ENCODE peak calls at places on chromosomes 6 and 20, in eight cellular contexts. One of them, this sample, is unnamed.
A peak's percentile ranks its signal among the peaks of the same experiment; 100 is the strongest.

GRCh38 chr6:97702226-97702625 is 419.2 kb upstream of the MMS22L start:
- DNase-seq in left ventricle myocardium inferior: no peak
- DNase-seq in Peyer's patch: no peak
- DNase-seq in fibroblast of pulmonary artery: no peak
- DNase-seq in lower leg skin: no peak
- DNase-seq in GM12864: no peak
- DNase-seq in GM13977: no peak
- DNase-seq in prostate gland: no peak
- DNase-seq in this sample: no peak

GRCh38 chr20:32752458-32753250 is 9.4 kb upstream of the COMMD7 start:
- DNase-seq in left ventricle myocardium inferior: no peak
- DNase-seq in Peyer's patch: no peak
- DNase-seq in fibroblast of pulmonary artery: peak; percentile 48
- DNase-seq in lower leg skin: no peak
- DNase-seq in GM12864: no peak
- DNase-seq in GM13977: no peak
- DNase-seq in prostate gland: no peak
- DNase-seq in this sample: peak; percentile 59

GRCh38 chr6:132751828-132752227 is 5.9 kb downstream of the VNN2 start:
- DNase-seq in left ventricle myocardium inferior: no peak
- DNase-seq in Peyer's patch: no peak
- DNase-seq in fibroblast of pulmonary artery: no peak
- DNase-seq in lower leg skin: no peak
- DNase-seq in GM12864: no peak
- DNase-seq in GM13977: no peak
- DNase-seq in prostate gland: no peak
- DNase-seq in this sample: no peak

GRCh38 chr6:20168668-20169633 is 43.3 kb downstream of the MBOAT1 start:
- DNase-seq in left ventricle myocardium inferior: no peak
- DNase-seq in Peyer's patch: no peak
- DNase-seq in fibroblast of pulmonary artery: peak; percentile 16
- DNase-seq in lower leg skin: no peak
- DNase-seq in GM12864: no peak
- DNase-seq in GM13977: no peak
- DNase-seq in prostate gland: no peak
- DNase-seq in this sample: peak; percentile 15

GRCh38 chr20:3797592-3798404 is 1.7 kb downstream of the CDC25B start:
- DNase-seq in left ventricle myocardium inferior: no peak
- DNase-seq in Peyer's patch: peak; percentile 47
- DNase-seq in fibroblast of pulmonary artery: no peak
- DNase-seq in lower leg skin: no peak
- DNase-seq in GM12864: no peak
- DNase-seq in GM13977: peak; percentile 57
- DNase-seq in prostate gland: no peak
- DNase-seq in this sample: peak; percentile 85

GRCh38 chr20:329851-330232 is 4.5 kb downstream of the SOX12 start:
- DNase-seq in left ventricle myocardium inferior: no peak
- DNase-seq in Peyer's patch: no peak
- DNase-seq in fibroblast of pulmonary artery: no peak
- DNase-seq in lower leg skin: no peak
- DNase-seq in GM12864: no peak
- DNase-seq in GM13977: no peak
- DNase-seq in prostate gland: no peak
- DNase-seq in this sample: no peak

GRCh38 chr20:38563802-38564431 is 17.1 kb upstream of the ADIG start:
- DNase-seq in left ventricle myocardium inferior: no peak
- DNase-seq in Peyer's patch: no peak
- DNase-seq in fibroblast of pulmonary artery: no peak
- DNase-seq in lower leg skin: no peak
- DNase-seq in GM12864: no peak
- DNase-seq in GM13977: no peak
- DNase-seq in prostate gland: no peak
- DNase-seq in this sample: no peak

GRCh38 chr20:63123326-63123725 is 92.6 kb downstream of the YTHDF1 start:
- DNase-seq in left ventricle myocardium inferior: peak; percentile 3
- DNase-seq in Peyer's patch: no peak
- DNase-seq in fibroblast of pulmonary artery: no peak
- DNase-seq in lower leg skin: peak; percentile 78
- DNase-seq in GM12864: no peak
- DNase-seq in GM13977: no peak
- DNase-seq in prostate gland: no peak
- DNase-seq in this sample: no peak

GRCh38 chr6:38195113-38195635 is 375.6 kb downstream of the ZFAND3 start:
- DNase-seq in left ventricle myocardium inferior: no peak
- DNase-seq in Peyer's patch: no peak
- DNase-seq in fibroblast of pulmonary artery: no peak
- DNase-seq in lower leg skin: peak; percentile 31
- DNase-seq in GM12864: no peak
- DNase-seq in GM13977: no peak
- DNase-seq in prostate gland: no peak
- DNase-seq in this sample: no peak

GRCh38 chr6:142842423-142843261 is 102.3 kb downstream of the HIVEP2 start:
- DNase-seq in left ventricle myocardium inferior: no peak
- DNase-seq in Peyer's patch: no peak
- DNase-seq in fibroblast of pulmonary artery: peak; percentile 60
- DNase-seq in lower leg skin: no peak
- DNase-seq in GM12864: peak; percentile 78
- DNase-seq in GM13977: peak; percentile 25
- DNase-seq in prostate gland: no peak
- DNase-seq in this sample: peak; percentile 58

GRCh38 chr20:47855799-47856198 is 70.5 kb upstream of the SULF2 start:
- DNase-seq in left ventricle myocardium inferior: no peak
- DNase-seq in Peyer's patch: no peak
- DNase-seq in fibroblast of pulmonary artery: no peak
- DNase-seq in lower leg skin: no peak
- DNase-seq in GM12864: no peak
- DNase-seq in GM13977: no peak
- DNase-seq in prostate gland: no peak
- DNase-seq in this sample: no peak

GRCh38 chr6:6815732-6816131 is 227.2 kb downstream of the LY86 start:
- DNase-seq in left ventricle myocardium inferior: no peak
- DNase-seq in Peyer's patch: no peak
- DNase-seq in fibroblast of pulmonary artery: no peak
- DNase-seq in lower leg skin: peak; percentile 46
- DNase-seq in GM12864: no peak
- DNase-seq in GM13977: no peak
- DNase-seq in prostate gland: no peak
- DNase-seq in this sample: peak; percentile 57

GRCh38 chr6:27777614-27778355 is 134.4 kb downstream of the OR2B2 start:
- DNase-seq in left ventricle myocardium inferior: no peak
- DNase-seq in Peyer's patch: no peak
- DNase-seq in fibroblast of pulmonary artery: no peak
- DNase-seq in lower leg skin: no peak
- DNase-seq in GM12864: no peak
- DNase-seq in GM13977: no peak
- DNase-seq in prostate gland: no peak
- DNase-seq in this sample: no peak

GRCh38 chr6:89941031-89941775 is 46.9 kb downstream of the GJA10 start:
- DNase-seq in left ventricle myocardium inferior: no peak
- DNase-seq in Peyer's patch: no peak
- DNase-seq in fibroblast of pulmonary artery: no peak
- DNase-seq in lower leg skin: no peak
- DNase-seq in GM12864: no peak
- DNase-seq in GM13977: no peak
- DNase-seq in prostate gland: peak; percentile 92
- DNase-seq in this sample: no peak

GRCh38 chr6:157614026-157614484 is 209.0 kb upstream of the SNX9 start:
- DNase-seq in left ventricle myocardium inferior: no peak
- DNase-seq in Peyer's patch: no peak
- DNase-seq in fibroblast of pulmonary artery: no peak
- DNase-seq in lower leg skin: no peak
- DNase-seq in GM12864: no peak
- DNase-seq in GM13977: no peak
- DNase-seq in prostate gland: no peak
- DNase-seq in this sample: no peak
- TF ChIP-seq CTCF in left ventricle myocardium inferior: no peak
- TF ChIP-seq CTCF in Peyer's patch: peak; percentile 7
- TF ChIP-seq CTCF in fibroblast of pulmonary artery: no peak
- TF ChIP-seq CTCF in lower leg skin: no peak
- TF ChIP-seq CTCF in GM12864: no peak
- TF ChIP-seq CTCF in GM13977: peak; percentile 29
- TF ChIP-seq CTCF in prostate gland: peak; percentile 30
- TF ChIP-seq CTCF in this sample: peak; percentile 5

GRCh38 chr6:548517-548916 is 108.4 kb downstream of the HUS1B start:
- DNase-seq in left ventricle myocardium inferior: no peak
- DNase-seq in Peyer's patch: no peak
- DNase-seq in fibroblast of pulmonary artery: no peak
- DNase-seq in lower leg skin: no peak
- DNase-seq in GM12864: no peak
- DNase-seq in GM13977: no peak
- DNase-seq in prostate gland: no peak
- DNase-seq in this sample: no peak

GRCh38 chr6:551829-552350 is 105.0 kb downstream of the HUS1B start:
- DNase-seq in left ventricle myocardium inferior: no peak
- DNase-seq in Peyer's patch: no peak
- DNase-seq in fibroblast of pulmonary artery: no peak
- DNase-seq in lower leg skin: no peak
- DNase-seq in GM12864: no peak
- DNase-seq in GM13977: no peak
- DNase-seq in prostate gland: no peak
- DNase-seq in this sample: no peak

GRCh38 chr6:548091-548490 is 108.8 kb downstream of the HUS1B start:
- DNase-seq in left ventricle myocardium inferior: no peak
- DNase-seq in Peyer's patch: no peak
- DNase-seq in fibroblast of pulmonary artery: no peak
- DNase-seq in lower leg skin: no peak
- DNase-seq in GM12864: no peak
- DNase-seq in GM13977: no peak
- DNase-seq in prostate gland: no peak
- DNase-seq in this sample: no peak

GRCh38 chr6:549901-550300 is 107.0 kb downstream of the HUS1B start:
- DNase-seq in left ventricle myocardium inferior: no peak
- DNase-seq in Peyer's patch: no peak
- DNase-seq in fibroblast of pulmonary artery: no peak
- DNase-seq in lower leg skin: no peak
- DNase-seq in GM12864: no peak
- DNase-seq in GM13977: no peak
- DNase-seq in prostate gland: no peak
- DNase-seq in this sample: no peak

DNA sequence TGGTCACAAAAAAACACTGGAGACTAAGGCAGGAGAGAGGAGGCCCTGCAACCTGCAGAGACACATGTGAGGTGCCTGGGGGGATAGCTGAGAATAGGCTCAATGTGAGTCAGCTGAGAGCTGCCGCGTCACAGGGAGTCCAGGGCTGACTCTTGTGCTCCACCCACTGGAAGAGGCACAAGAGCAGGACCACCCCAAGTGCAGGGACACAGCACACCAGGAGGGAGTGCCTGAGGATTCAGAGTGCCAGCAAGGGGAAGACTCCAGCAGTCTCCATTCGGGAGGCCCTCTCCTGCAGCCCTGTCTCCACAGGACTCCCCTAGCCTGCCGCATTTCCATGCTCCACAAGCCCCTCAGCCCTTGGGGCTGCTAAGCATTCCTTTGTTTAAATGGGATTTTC is 105.5 kb downstream of the HUS1B start:
- DNase-seq in left ventricle myocardium inferior: no peak
- DNase-seq in Peyer's patch: no peak
- DNase-seq in fibroblast of pulmonary artery: peak; percentile 26
- DNase-seq in lower leg skin: no peak
- DNase-seq in GM12864: no peak
- DNase-seq in GM13977: no peak
- DNase-seq in prostate gland: no peak
- DNase-seq in this sample: peak; percentile 59
- TF ChIP-seq CTCF in left ventricle myocardium inferior: peak; percentile 25
- TF ChIP-seq CTCF in Peyer's patch: no peak
- TF ChIP-seq CTCF in fibroblast of pulmonary artery: no peak
- TF ChIP-seq CTCF in lower leg skin: no peak
- TF ChIP-seq CTCF in GM12864: no peak
- TF ChIP-seq CTCF in GM13977: peak; percentile 24
- TF ChIP-seq CTCF in prostate gland: no peak
- TF ChIP-seq CTCF in this sample: no peak

DNA sequence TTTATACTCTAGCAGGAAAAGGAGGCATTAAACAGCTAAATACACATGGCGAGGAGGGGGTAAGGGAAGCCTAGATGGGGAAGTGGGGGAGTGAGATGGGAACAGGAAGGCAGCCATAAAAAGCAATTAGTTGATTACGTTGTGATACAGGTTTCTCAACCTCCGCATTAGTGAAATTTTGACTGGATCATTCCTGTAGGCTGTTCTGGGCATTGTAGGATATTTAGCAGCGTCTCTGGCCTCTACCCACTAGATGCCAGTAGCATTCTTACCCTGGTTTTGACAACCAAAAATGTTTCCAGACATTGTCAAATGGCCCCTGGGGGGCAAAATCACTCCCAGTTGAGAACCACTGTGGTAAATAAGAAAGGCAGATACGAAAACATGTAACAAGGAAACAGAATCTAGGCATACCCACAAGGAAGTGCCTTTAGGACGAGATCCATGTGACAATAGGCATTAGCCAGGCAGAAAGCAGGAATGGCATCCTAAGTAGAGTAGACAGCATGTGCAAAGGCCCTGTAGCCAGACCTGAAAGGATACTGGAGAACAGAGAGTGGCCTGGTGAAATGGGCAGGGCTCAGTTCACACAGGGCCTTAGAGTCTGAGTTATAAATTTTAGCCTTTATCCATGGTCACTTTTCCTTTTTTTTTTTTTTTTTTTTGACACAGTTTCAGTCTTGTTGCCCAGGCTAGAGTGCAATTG is 25.8 kb upstream of the PTPN1 start:
- DNase-seq in left ventricle myocardium inferior: no peak
- DNase-seq in Peyer's patch: no peak
- DNase-seq in fibroblast of pulmonary artery: no peak
- DNase-seq in lower leg skin: no peak
- DNase-seq in GM12864: no peak
- DNase-seq in GM13977: no peak
- DNase-seq in prostate gland: no peak
- DNase-seq in this sample: peak; percentile 30
- TF ChIP-seq CTCF in left ventricle myocardium inferior: no peak
- TF ChIP-seq CTCF in Peyer's patch: no peak
- TF ChIP-seq CTCF in fibroblast of pulmonary artery: no peak
- TF ChIP-seq CTCF in lower leg skin: no peak
- TF ChIP-seq CTCF in GM12864: peak; percentile 33
- TF ChIP-seq CTCF in GM13977: no peak
- TF ChIP-seq CTCF in prostate gland: no peak
- TF ChIP-seq CTCF in this sample: peak; percentile 29

GRCh38 chr20:6558361-6558760 is 209.1 kb upstream of the BMP2 start:
- DNase-seq in left ventricle myocardium inferior: no peak
- DNase-seq in Peyer's patch: no peak
- DNase-seq in fibroblast of pulmonary artery: no peak
- DNase-seq in lower leg skin: no peak
- DNase-seq in GM12864: no peak
- DNase-seq in GM13977: no peak
- DNase-seq in prostate gland: no peak
- DNase-seq in this sample: peak; percentile 40

GRCh38 chr20:6560978-6561377 is 206.5 kb upstream of the BMP2 start:
- DNase-seq in left ventricle myocardium inferior: no peak
- DNase-seq in Peyer's patch: no peak
- DNase-seq in fibroblast of pulmonary artery: no peak
- DNase-seq in lower leg skin: no peak
- DNase-seq in GM12864: no peak
- DNase-seq in GM13977: no peak
- DNase-seq in prostate gland: no peak
- DNase-seq in this sample: no peak

GRCh38 chr20:6559791-6560190 is 207.7 kb upstream of the BMP2 start:
- DNase-seq in left ventricle myocardium inferior: no peak
- DNase-seq in Peyer's patch: no peak
- DNase-seq in fibroblast of pulmonary artery: no peak
- DNase-seq in lower leg skin: no peak
- DNase-seq in GM12864: no peak
- DNase-seq in GM13977: no peak
- DNase-seq in prostate gland: no peak
- DNase-seq in this sample: peak; percentile 46

GRCh38 chr20:6566821-6567220 is 200.7 kb upstream of the BMP2 start:
- DNase-seq in left ventricle myocardium inferior: no peak
- DNase-seq in Peyer's patch: no peak
- DNase-seq in fibroblast of pulmonary artery: peak; percentile 89
- DNase-seq in lower leg skin: no peak
- DNase-seq in GM12864: no peak
- DNase-seq in GM13977: no peak
- DNase-seq in prostate gland: no peak
- DNase-seq in this sample: peak; percentile 94

GRCh38 chr20:6562111-6562510 is 205.4 kb upstream of the BMP2 start:
- DNase-seq in left ventricle myocardium inferior: no peak
- DNase-seq in Peyer's patch: no peak
- DNase-seq in fibroblast of pulmonary artery: peak; percentile 92
- DNase-seq in lower leg skin: no peak
- DNase-seq in GM12864: no peak
- DNase-seq in GM13977: no peak
- DNase-seq in prostate gland: no peak
- DNase-seq in this sample: peak; percentile 34
- TF ChIP-seq CTCF in left ventricle myocardium inferior: no peak
- TF ChIP-seq CTCF in Peyer's patch: no peak
- TF ChIP-seq CTCF in fibroblast of pulmonary artery: no peak
- TF ChIP-seq CTCF in lower leg skin: no peak
- TF ChIP-seq CTCF in GM12864: no peak
- TF ChIP-seq CTCF in GM13977: no peak
- TF ChIP-seq CTCF in prostate gland: no peak
- TF ChIP-seq CTCF in this sample: no peak

This sample was measured in MCF 10A.